ENCODE peak calls at places on chromosomes 11 and 22, in eight cellular contexts. M is activated effector memory CD4-positive, alpha-beta T cell treated with anti-CD3 and anti-CD28 coated beads, Interleukin-2, amount 50 U/mL, for 16 hours; I is IMR-90; O is activated CD4-positive, alpha-beta T cell treated with anti-CD3 and anti-CD28 coated beads, Interleukin-2, amount 50 U/mL, for 4 hours; P is ecto neural progenitor cell; D is pancreas; T is midbrain; L is AG08395. H is an unnamed sample.

GRCh38 chr22:29635734-29636357 is 32.4 kb downstream of the NF2 start:
- DNase-seq in P (no peak), O (no peak), I (peak; percentile 73), D (no peak), L (peak; percentile 63), M (no peak), T (peak; percentile 38), H (peak; percentile 21)

GRCh38 chr11:6755303-6755952 is 16.3 kb downstream of the OR2AG2 start:
- DNase-seq in O (peak; percentile 8), L (peak; percentile 64), D (no peak), M (no peak), P (peak; percentile 52), T (peak; percentile 32), I (peak; percentile 34), H (peak; percentile 32)

GRCh38 chr11:6655790-6656580 is at the start of gene DCHS1:
- DNase-seq in I (no peak), P (peak; percentile 69), O (no peak), M (no peak), D (peak; percentile 30), L (peak; percentile 24), T (no peak), H (no peak)

GRCh38 chr22:38570841-38571364 is 920 bp upstream of the DMC1 start:
- DNase-seq in P (peak; percentile 65), M (peak; percentile 73), L (peak; percentile 32), I (peak; percentile 17), O (peak; percentile 12), D (peak; percentile 41), T (peak; percentile 69), H (peak; percentile 10)

GRCh38 chr11:106218096-106218495 is 140.6 kb downstream of the AASDHPPT start:
- DNase-seq in D (no peak), I (no peak), T (no peak), L (no peak), O (no peak), P (no peak), M (no peak), H (no peak)

GRCh38 chr22:47371263-47372090 is 609.0 kb downstream of the TBC1D22A start:
- DNase-seq in P (no peak), D (no peak), T (no peak), L (no peak), O (no peak), M (peak; percentile 51), I (no peak), H (no peak)

GRCh38 chr11:86800076-86800955 is at the start of gene PRSS23:
- DNase-seq in D (peak; percentile 76), O (no peak), I (peak; percentile 44), L (peak; percentile 78), P (peak; percentile 86), T (no peak), M (peak; percentile 66), H (peak; percentile 67)

GRCh38 chr11:27711725-27712124 is 11.5 kb upstream of the BDNF start:
- DNase-seq in O (no peak), D (no peak), M (no peak), I (no peak), T (no peak), L (no peak), P (no peak), H (no peak)

GRCh38 chr11:130722401-130722800 is 193.9 kb downstream of the SNX19 start:
- DNase-seq in D (no peak), I (no peak), L (no peak), P (no peak), T (no peak), M (no peak), O (no peak), H (no peak)

GRCh38 chr11:116882386-116882785 is 45.0 kb upstream of the APOA1 start:
- DNase-seq in M (no peak), T (no peak), P (no peak), I (peak; percentile 93), O (no peak), D (no peak), L (peak; percentile 84), H (no peak)

GRCh38 chr11:105389952-105390351 is 219.9 kb upstream of the GRIA4 start:
- DNase-seq in P (no peak), L (no peak), D (no peak), T (no peak), O (no peak), I (no peak), M (no peak), H (no peak)

GRCh38 chr11:95498731-95499396 is 267.9 kb upstream of the SESN3 start:
- DNase-seq in M (no peak), T (no peak), I (no peak), P (peak; percentile 74), D (no peak), O (no peak), L (no peak), H (no peak)

GRCh38 chr22:38107692-38108515 is 2.6 kb downstream of the BAIAP2L2 start:
- DNase-seq in P (no peak), T (no peak), M (no peak), I (no peak), O (no peak), D (peak; percentile 84), L (peak; percentile 44), H (no peak)

GRCh38 chr11:11667056-11667455 is 45.3 kb upstream of the GALNT18 start:
- DNase-seq in I (no peak), L (no peak), T (no peak), O (no peak), P (no peak), M (no peak), D (no peak), H (no peak)

GRCh38 chr11:45303316-45303715 is 17.2 kb upstream of the SYT13 start:
- DNase-seq in T (no peak), I (no peak), O (no peak), M (no peak), L (no peak), P (no peak), D (no peak), H (no peak)

GRCh38 chr11:67664696-67665536 is 9.5 kb downstream of the ALDH3B2 start:
- DNase-seq in T (no peak), P (no peak), L (no peak), M (no peak), O (no peak), I (no peak), D (no peak), H (no peak)

GRCh38 chr11:70159612-70160570 is 43.2 kb upstream of the FADD start:
- DNase-seq in I (peak; percentile 47), D (no peak), M (no peak), T (no peak), P (no peak), O (no peak), L (peak; percentile 55), H (no peak)

GRCh38 chr11:62883677-62884076 is 3.0 kb downstream of the SLC3A2 start:
- DNase-seq in O (no peak), L (peak; percentile 9), I (no peak), D (no peak), P (no peak), M (no peak), T (peak; percentile 39), H (no peak)

GRCh38 chr11:60948251-60948650 is 3.7 kb downstream of the SLC15A3 start:
- DNase-seq in I (no peak), M (no peak), D (no peak), L (no peak), O (no peak), T (no peak), P (no peak), H (no peak)

GRCh38 chr11:2534957-2535672 is 90.3 kb downstream of the KCNQ1 start:
- DNase-seq in I (no peak), O (no peak), L (no peak), M (peak; percentile 46), D (peak; percentile 22), T (no peak), P (no peak), H (no peak)

GRCh38 chr22:22574361-22574760 is 15.3 kb upstream of the PRAME start:
- DNase-seq in D (no peak), T (no peak), L (no peak), P (no peak), M (no peak), O (no peak), I (no peak), H (no peak)

GRCh38 chr11:76131585-76131984 is 74.7 kb downstream of the WNT11 start:
- DNase-seq in T (no peak), M (no peak), O (no peak), P (no peak), L (no peak), I (no peak), D (no peak), H (no peak)

GRCh38 chr11:69317401-69318092 is 23.6 kb downstream of the MYEOV start:
- DNase-seq in T (no peak), L (peak; percentile 20), I (peak; percentile 47), P (no peak), D (no peak), O (no peak), M (no peak), H (no peak)

GRCh38 chr11:7612661-7613393 is 60.5 kb downstream of the CYB5R2 start:
- DNase-seq in M (no peak), P (no peak), L (no peak), D (no peak), O (no peak), T (no peak), I (peak; percentile 2), H (no peak)

GRCh38 chr22:18110194-18110943 is at the start of gene TUBA8:
- DNase-seq in P (peak; percentile 71), T (no peak), L (peak; percentile 47), I (peak; percentile 16), M (peak; percentile 77), D (peak; percentile 60), O (peak; percentile 50), H (peak; percentile 17)

GRCh38 chr11:61090521-61090920 is 11.8 kb upstream of the CD5 start:
- DNase-seq in L (no peak), P (no peak), M (peak; percentile 60), O (no peak), D (no peak), I (no peak), T (no peak), H (no peak)

GRCh38 chr11:120682026-120682649 is 170.6 kb downstream of the GRIK4 start:
- DNase-seq in L (no peak), I (no peak), D (no peak), M (no peak), O (no peak), P (no peak), T (peak; percentile 6), H (no peak)

GRCh38 chr11:116109228-116109627 is 605.0 kb upstream of the CADM1 start:
- DNase-seq in L (no peak), M (no peak), P (peak; percentile 31), I (peak; percentile 44), T (no peak), O (no peak), D (no peak), H (no peak)

GRCh38 chr11:33620423-33621120 is 80.1 kb downstream of the C11orf91 start:
- DNase-seq in M (no peak), T (peak; percentile 28), P (no peak), D (no peak), O (no peak), L (no peak), I (peak; percentile 87), H (no peak)

GRCh38 chr11:131073167-131073566 is 156.9 kb upstream of the SNX19 start:
- DNase-seq in I (peak; percentile 28), T (no peak), L (peak; percentile 13), D (no peak), P (no peak), M (no peak), O (no peak), H (no peak)

GRCh38 chr22:35380537-35381423 is at the start of gene HMOX1:
- DNase-seq in T (peak; percentile 87), I (peak; percentile 85), D (peak; percentile 88), M (peak; percentile 82), L (peak; percentile 93), P (peak; percentile 88), O (peak; percentile 22), H (peak; percentile 67)

GRCh38 chr11:69467646-69468045 is 13.8 kb upstream of the LINC01488 start:
- DNase-seq in L (no peak), P (no peak), M (no peak), I (no peak), D (peak; percentile 18), O (no peak), T (no peak), H (no peak)